ENCODE peak calls at places on chromosomes 16 and 17, in six cellular contexts. D is stimulated activated CD4-positive, alpha-beta T cell treated with anti-CD3 and anti-CD28 coated beads, Interleukin-1b, Interleukin-23, amount 100 ng/mL, for 24 hours; C is T-helper 2 cell; M is pancreas; B is mucosa of gallbladder; U is right lobe of liver. Z is an unnamed sample.

GRCh38 chr16:2236362-2237075 is at the start of gene DNASE1L2:
- DNase-seq in D (no peak), C (no peak), M (no peak), B (no peak), U (no peak), Z (no peak)

GRCh38 chr17:4232168-4232813 is 31.5 kb downstream of the ANKFY1 start:
- DNase-seq in D (no peak), C (peak; percentile 17), M (no peak), B (no peak), U (no peak), Z (no peak)

GRCh38 chr17:40779181-40779909 is 3.0 kb downstream of the KRT27 start:
- DNase-seq in D (no peak), C (no peak), M (no peak), B (no peak), U (no peak), Z (no peak)

GRCh38 chr17:21573961-21574610 is 118.2 kb upstream of the KCNJ18 start:
- DNase-seq in D (no peak), C (no peak), M (peak; percentile 68), B (peak; percentile 63), U (peak; percentile 44), Z (peak; percentile 8)

GRCh38 chr16:21628196-21628726 is 24.1 kb downstream of the IGSF6 start:
- DNase-seq in D (no peak), C (no peak), M (no peak), B (no peak), U (no peak), Z (no peak)

GRCh38 chr16:85638695-85639409 is 25.7 kb downstream of the GSE1 start:
- DNase-seq in D (no peak), C (no peak), M (peak; percentile 41), B (no peak), U (no peak), Z (no peak)

GRCh38 chr16:11016993-11017392 is 72.6 kb downstream of the CLEC16A start:
- DNase-seq in D (no peak), C (no peak), M (peak; percentile 30), B (peak; percentile 65), U (no peak), Z (no peak)

GRCh38 chr17:43011728-43012472 is 5.3 kb downstream of the IFI35 start:
- DNase-seq in D (no peak), C (no peak), M (no peak), B (no peak), U (no peak), Z (no peak)

GRCh38 chr17:45096926-45097325 is 35.4 kb downstream of the PLCD3 start:
- DNase-seq in D (no peak), C (no peak), M (no peak), B (no peak), U (no peak), Z (no peak)

GRCh38 chr17:51152766-51153209 is 571 bp upstream of the NME1 start:
- DNase-seq in D (no peak), C (no peak), M (peak; percentile 26), B (no peak), U (no peak), Z (no peak)

GRCh38 chr16:30490210-30490609 is 17.7 kb downstream of the ITGAL start:
- DNase-seq in D (no peak), C (no peak), M (no peak), B (no peak), U (no peak), Z (no peak)

GRCh38 chr17:80034977-80035686 is 540 bp downstream of the TBC1D16 start:
- DNase-seq in D (no peak), C (peak; percentile 64), M (peak; percentile 44), B (no peak), U (no peak), Z (peak; percentile 50)